ENCODE peak calls at places on chromosomes 7 and 10, in ten cellular contexts. L is mucosa of gallbladder; B is HEK293T; J is psoas muscle; O is mucosa of descending colon; N is fibroblast of pulmonary artery; R is activated CD8-positive, alpha-beta memory T cell treated with anti-CD3 and anti-CD28 coated beads, Interleukin-2, amount 50 U/mL, for 48 hours; D is GM12891; I is HFF-Myc; X is CD4-positive, alpha-beta memory T cell. V is an unnamed sample.

GRCh38 chr7:64636386-64636785 is 29.5 kb upstream of the ZNF107 start:
- DNase-seq in R (no peak), B (no peak), O (no peak), N (no peak), D (no peak), I (no peak), J (no peak), L (no peak), X (no peak), V (no peak)

GRCh38 chr10:131645756-131646155 is 255.1 kb upstream of the PPP2R2D start:
- DNase-seq in I (no peak), B (no peak), O (no peak), R (no peak), J (no peak), X (no peak), L (no peak), D (no peak), N (no peak), V (no peak)

GRCh38 chr7:47505317-47506007 is 76.4 kb downstream of the TNS3 start:
- DNase-seq in N (no peak), O (no peak), X (no peak), R (no peak), L (no peak), J (no peak), D (no peak), I (no peak), B (no peak), V (no peak)

GRCh38 chr7:79982151-79982770 is 152.4 kb upstream of the GNAI1 start:
- DNase-seq in N (peak; percentile 26), L (no peak), R (no peak), O (no peak), I (peak; percentile 80), J (no peak), X (no peak), D (no peak), B (no peak), V (no peak)

GRCh38 chr7:101963693-101964092 is 146.3 kb downstream of the CUX1 start:
- DNase-seq in O (no peak), I (no peak), N (no peak), L (no peak), J (no peak), D (no peak), X (no peak), R (no peak), B (no peak), V (no peak)

GRCh38 chr7:148726385-148726784 is 27.7 kb downstream of the CUL1 start:
- DNase-seq in I (no peak), L (no peak), B (no peak), O (no peak), N (no peak), X (no peak), J (no peak), D (no peak), R (no peak), V (no peak)

GRCh38 chr10:132961-133898 is 2.0 kb upstream of the ZMYND11 start:
- DNase-seq in I (no peak), X (no peak), O (no peak), B (no peak), D (no peak), J (no peak), R (no peak), L (no peak), N (peak; percentile 73), V (peak; percentile 45)

GRCh38 chr7:151808296-151809155 is 68.4 kb downstream of the PRKAG2 start:
- DNase-seq in L (peak; percentile 64), O (no peak), N (no peak), J (no peak), R (no peak), B (no peak), X (no peak), D (no peak), I (no peak), V (no peak)

GRCh38 chr7:71131256-71131752 is 640 bp upstream of the GALNT17 start:
- DNase-seq in O (no peak), J (peak; percentile 46), I (no peak), R (peak; percentile 52), D (no peak), B (no peak), L (peak; percentile 14), X (no peak), N (no peak), V (no peak)

GRCh38 chr10:65827344-65827743 is 1098.5 kb upstream of the LRRTM3 start:
- DNase-seq in N (no peak), B (no peak), J (no peak), D (no peak), O (no peak), R (no peak), L (no peak), I (no peak), X (no peak), V (no peak)

GRCh38 chr7:137130751-137131158 is 212.8 kb downstream of the PTN start:
- DNase-seq in N (peak; percentile 51), O (no peak), J (no peak), B (no peak), I (no peak), X (no peak), L (no peak), D (no peak), R (no peak), V (no peak)

GRCh38 chr7:158589653-158590052 is 2.0 kb upstream of the PTPRN2 start:
- DNase-seq in I (no peak), X (no peak), J (no peak), L (no peak), B (no peak), O (no peak), N (no peak), R (no peak), D (no peak), V (no peak)

GRCh38 chr10:77901743-77902142 is 24.8 kb downstream of the DLG5 start:
- DNase-seq in X (no peak), I (no peak), O (no peak), R (no peak), N (no peak), L (no peak), B (no peak), J (no peak), D (no peak), V (no peak)

GRCh38 chr7:288671-289101 is 1.3 kb upstream of the FOXL3 start:
- DNase-seq in D (no peak), J (no peak), O (peak; percentile 54), B (no peak), I (no peak), N (no peak), L (no peak), X (no peak), R (no peak), V (no peak)

GRCh38 chr10:67815571-67816059 is 22.4 kb downstream of the DNAJC12 start:
- DNase-seq in R (no peak), L (no peak), I (no peak), D (no peak), N (peak; percentile 33), B (no peak), O (no peak), X (no peak), J (no peak), V (no peak)

GRCh38 chr7:128713794-128714193 is 25.4 kb upstream of the CALU start:
- DNase-seq in B (no peak), J (no peak), L (no peak), I (no peak), N (no peak), R (no peak), X (no peak), D (no peak), O (no peak), V (no peak)

GRCh38 chr10:19819419-19820033 is 3.3 kb downstream of the PLXDC2 start:
- DNase-seq in O (no peak), B (no peak), N (peak; percentile 76), X (no peak), L (peak; percentile 78), J (no peak), I (peak; percentile 25), R (no peak), D (no peak), V (peak; percentile 6)

GRCh38 chr10:18472977-18473376 is 178.4 kb downstream of the NSUN6 start:
- DNase-seq in D (no peak), L (no peak), B (peak; percentile 13), R (no peak), N (no peak), I (no peak), J (no peak), O (no peak), X (no peak), V (no peak)

GRCh38 chr10:3648179-3648975 is 136.6 kb downstream of the KLF6 start:
- DNase-seq in X (no peak), B (no peak), N (no peak), R (no peak), I (no peak), O (no peak), J (no peak), L (no peak), D (no peak), V (no peak)

GRCh38 chr10:132674311-132674710 is 111.6 kb downstream of the NKX6-2 start:
- DNase-seq in O (no peak), R (no peak), X (no peak), N (no peak), L (no peak), J (peak; percentile 1), I (no peak), D (no peak), B (no peak), V (no peak)

V was measured in GM04503.